ENCODE peak calls at places on chromosomes 5 and 9, in seven cellular contexts. A is fibroblast of pulmonary artery, X is endothelial cell of umbilical vein, O is fibroblast of lung, L is IMR-90, B is colonic mucosa, Q is hepatocyte. E is an unnamed sample.

GRCh38 chr9:26656003-26656940 is 236.3 kb downstream of the CAAP1 start:
- DNase-seq in B (no peak), X (peak; percentile 10), L (peak; percentile 15), O (peak; percentile 4), A (peak; percentile 5), Q (peak; percentile 28), E (peak; percentile 12)

GRCh38 chr5:98763001-98763630 is 10.3 kb upstream of the RGMB start:
- DNase-seq in X (no peak), A (peak; percentile 64), O (peak; percentile 47), L (peak; percentile 93), B (no peak), Q (no peak), E (peak; percentile 85)

GRCh38 chr5:110908848-110909247 is 162.7 kb upstream of the TSLP start:
- DNase-seq in O (no peak), Q (no peak), X (no peak), B (no peak), A (no peak), L (no peak), E (no peak)

GRCh38 chr5:97840643-97841042 is 657.6 kb upstream of the RIOK2 start:
- DNase-seq in A (peak; percentile 58), B (no peak), X (peak; percentile 82), O (no peak), Q (no peak), L (peak; percentile 44), E (peak; percentile 62)

GRCh38 chr5:142310803-142311202 is 14.0 kb downstream of the SPRY4 start:
- DNase-seq in A (no peak), X (no peak), L (no peak), O (no peak), B (no peak), Q (no peak), E (no peak)

GRCh38 chr5:140870221-140871201 is 1.8 kb downstream of the PCDHA11 start:
- DNase-seq in X (no peak), A (no peak), L (no peak), Q (no peak), B (no peak), O (no peak), E (no peak)

GRCh38 chr5:102762095-102762534 is 7.0 kb downstream of the PAM start:
- DNase-seq in O (peak; percentile 61), X (peak; percentile 34), Q (no peak), B (no peak), A (peak; percentile 54), L (peak; percentile 47), E (peak; percentile 53)

GRCh38 chr9:27150758-27151431 is 41.9 kb downstream of the TEK start:
- DNase-seq in L (peak; percentile 77), Q (peak; percentile 14), X (peak; percentile 60), A (peak; percentile 81), B (no peak), O (peak; percentile 43), E (peak; percentile 23)

GRCh38 chr9:13078164-13078563 is 201.3 kb downstream of the MPDZ start:
- DNase-seq in O (peak; percentile 33), L (no peak), X (no peak), A (peak; percentile 48), B (no peak), Q (no peak), E (no peak)

GRCh38 chr5:11483630-11484029 is 420.6 kb downstream of the CTNND2 start:
- DNase-seq in B (no peak), Q (no peak), X (no peak), L (no peak), O (no peak), A (no peak), E (peak; percentile 1)

GRCh38 chr5:156686816-156687215 is 163.3 kb upstream of the PPP1R2B start:
- DNase-seq in X (no peak), Q (no peak), A (no peak), O (no peak), B (no peak), L (no peak), E (no peak)

GRCh38 chr9:122133263-122133983 is 26.2 kb downstream of the NDUFA8 start:
- DNase-seq in O (no peak), X (peak; percentile 55), A (peak; percentile 45), L (no peak), B (no peak), Q (no peak), E (no peak)

GRCh38 chr5:12174734-12175133 is 270.5 kb upstream of the CTNND2 start:
- DNase-seq in L (no peak), B (no peak), Q (no peak), A (no peak), O (no peak), X (no peak), E (no peak)

GRCh38 chr9:137000177-137000930 is 4.0 kb upstream of the CLIC3 start:
- DNase-seq in O (peak; percentile 68), Q (no peak), A (peak; percentile 54), L (peak; percentile 79), B (no peak), X (no peak), E (peak; percentile 53)

GRCh38 chr5:116498478-116498877 is 76.1 kb downstream of the SEMA6A start:
- DNase-seq in Q (no peak), X (no peak), A (no peak), L (no peak), O (no peak), B (peak; percentile 36), E (no peak)

GRCh38 chr5:88244686-88245085 is 24.0 kb downstream of the TMEM161B start:
- DNase-seq in X (no peak), O (no peak), Q (no peak), B (no peak), A (no peak), L (peak; percentile 31), E (peak; percentile 17)

GRCh38 chr5:15501057-15501791 is 1.2 kb downstream of the FBXL7 start:
- DNase-seq in L (peak; percentile 76), B (peak; percentile 25), X (peak; percentile 84), O (peak; percentile 78), Q (peak; percentile 64), A (peak; percentile 84), E (peak; percentile 85)

GRCh38 chr9:116101516-116101915 is 52.1 kb upstream of the PAPPA start:
- DNase-seq in X (no peak), Q (no peak), O (peak; percentile 91), A (peak; percentile 92), B (no peak), L (peak; percentile 84), E (peak; percentile 53)

DNA sequence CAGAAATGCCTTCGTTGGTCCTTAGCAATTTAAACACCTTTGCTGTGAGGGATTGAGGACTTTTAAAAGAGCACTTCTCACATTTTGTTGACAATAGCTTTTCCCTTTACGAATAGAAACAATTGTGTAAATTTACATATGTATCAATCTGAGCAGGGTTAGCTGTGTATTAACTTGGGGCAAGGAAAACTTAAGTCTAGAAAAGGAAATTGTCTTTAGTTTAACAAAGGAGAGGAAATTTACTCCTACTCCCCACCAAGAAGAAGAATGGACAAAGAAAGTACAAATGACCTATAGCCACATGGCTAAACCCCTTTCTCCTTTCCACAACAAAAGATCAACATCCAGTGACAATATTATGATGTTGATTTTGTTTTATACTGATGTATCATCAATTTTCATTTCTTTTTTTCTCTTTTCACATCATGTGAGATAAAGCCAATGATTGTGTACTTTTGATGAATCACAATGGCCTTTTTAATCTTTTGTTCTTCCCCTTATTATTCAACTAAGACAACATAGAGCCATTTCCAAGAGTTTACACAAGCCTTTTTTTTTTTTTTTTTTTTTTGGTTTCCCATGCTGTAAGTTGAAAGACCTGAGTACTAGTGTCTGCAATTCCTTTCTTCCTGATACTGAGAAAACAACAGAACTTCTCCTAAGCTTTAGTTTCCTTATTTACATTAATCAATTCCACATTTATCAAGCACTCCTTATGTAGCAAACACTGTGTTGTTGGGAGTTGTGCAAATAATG is 19.0 kb downstream of the FOXB2 start:
- DNase-seq in L (no peak), B (no peak), A (no peak), X (peak; percentile 11), O (no peak), Q (no peak), E (no peak)
- H3K4me3 ChIP-seq in L (no peak overlapping the region), B (no peak overlapping the region), A (no peak overlapping the region), X (no peak overlapping the region), O (no peak overlapping the region), Q (no peak overlapping the region), E (no peak overlapping the region)

DNA sequence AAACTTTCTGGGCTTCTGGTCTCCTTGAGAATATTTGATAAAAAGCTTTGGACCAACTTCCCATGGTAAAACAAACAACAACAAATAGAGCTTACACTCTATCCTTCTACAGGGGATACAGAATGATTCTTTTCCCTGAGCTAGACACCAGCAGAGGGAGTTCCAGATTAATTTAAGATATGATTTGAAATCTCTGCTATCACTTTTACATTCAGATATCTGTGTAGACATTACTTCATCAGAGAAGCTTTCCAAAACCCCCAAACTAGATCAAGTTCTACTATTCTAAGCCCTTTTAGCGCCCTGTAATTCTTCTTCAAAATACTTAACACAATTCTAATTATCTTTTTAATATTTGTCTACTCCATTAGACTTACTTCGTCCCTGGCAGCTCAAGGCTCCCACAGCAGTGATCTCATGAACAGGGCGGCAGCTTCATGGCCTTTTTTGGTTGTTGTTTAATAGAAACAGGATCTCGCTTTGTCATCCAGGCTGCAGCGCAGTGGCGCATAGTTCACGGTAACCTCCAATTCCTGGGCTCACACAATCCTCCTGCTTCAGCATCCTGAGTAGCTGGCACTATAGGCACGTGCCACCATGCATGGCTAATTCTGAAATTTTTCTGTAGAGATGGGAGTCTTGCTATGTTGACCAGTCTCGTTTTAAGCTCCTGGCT is 938 bp upstream of the GALNT12 start:
- DNase-seq in Q (no peak), O (peak; percentile 40), X (no peak), B (no peak), A (no peak), L (peak; percentile 27), E (no peak)
- TF ChIP-seq CTCF in Q (peak; percentile 31), O (no peak), X (no peak), B (peak; percentile 26), A (peak; percentile 24), L (peak; percentile 38), E (peak; percentile 32)

GRCh38 chr9:21561502-21561901 is 79.4 kb upstream of the IFNE start:
- DNase-seq in L (no peak), B (no peak), X (no peak), A (no peak), Q (no peak), O (no peak), E (no peak)

GRCh38 chr9:21560281-21560745 is 78.2 kb upstream of the IFNE start:
- DNase-seq in A (no peak), O (peak; percentile 28), Q (no peak), B (no peak), X (no peak), L (no peak), E (no peak)

GRCh38 chr9:21567926-21568325 is 85.8 kb upstream of the IFNE start:
- DNase-seq in X (no peak), Q (no peak), A (no peak), L (no peak), O (no peak), B (no peak), E (no peak)

GRCh38 chr9:21565137-21565536 is 83.0 kb upstream of the IFNE start:
- DNase-seq in A (no peak), L (no peak), X (no peak), Q (no peak), B (no peak), O (no peak), E (peak; percentile 64)

DNA sequence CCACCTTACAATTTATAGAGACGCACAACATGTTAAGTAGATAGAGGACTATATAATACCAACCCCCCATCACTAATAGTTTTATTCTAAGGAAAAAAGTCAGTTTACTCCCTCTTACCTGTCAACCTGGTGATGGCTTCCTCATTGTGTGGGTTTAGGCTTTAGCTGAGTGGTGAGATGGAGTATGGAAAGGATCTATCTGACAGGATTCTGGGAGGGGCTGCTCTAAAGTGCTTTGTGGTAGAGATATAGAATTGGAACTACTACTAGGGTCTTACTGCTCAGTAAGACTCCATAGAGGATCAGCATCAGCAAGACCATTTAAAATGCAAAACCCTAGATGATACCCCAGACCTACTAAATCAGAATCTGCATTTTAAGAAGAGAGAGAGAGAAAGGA is 82.1 kb upstream of the IFNE start:
- DNase-seq in B (no peak), Q (no peak), X (no peak), O (no peak), A (no peak), L (no peak), E (no peak)
- H3K4me3 ChIP-seq in B (no peak overlapping the region), Q (no peak overlapping the region), X (no peak overlapping the region), O (no peak overlapping the region), A (no peak overlapping the region), L (no peak overlapping the region), E (no peak overlapping the region)

GRCh38 chr9:124392855-124393460 is 22.3 kb downstream of the PSMB7 start:
- DNase-seq in A (peak; percentile 69), X (peak; percentile 75), O (peak; percentile 81), Q (no peak), L (peak; percentile 95), B (no peak), E (peak; percentile 85)
- TF ChIP-seq CTCF in A (peak; percentile 67), X (peak; percentile 55), O (peak; percentile 48), Q (peak; percentile 39), L (peak; percentile 68), B (no peak), E (peak; percentile 65)

E was measured in astrocyte of the spinal cord.